ENCODE peak calls at places on chromosomes 16 and 17, in six cellular contexts. One of them, this sample, is unnamed.

GRCh38 chr17:67431210-67432015 is 54.3 kb downstream of the PITPNC1 start:
- DNase-seq in fibroblast of villous mesenchyme: peak
- DNase-seq in mucosa of descending colon: no peak
- DNase-seq in HL-60: no peak
- DNase-seq in CD4-positive, alpha-beta T cell: no peak
- DNase-seq in MM.1S: no peak
- DNase-seq in this sample: peak

GRCh38 chr17:40462343-40463121 is 19.3 kb downstream of the IGFBP4 start:
- DNase-seq in fibroblast of villous mesenchyme: no peak
- DNase-seq in mucosa of descending colon: no peak
- DNase-seq in HL-60: no peak
- DNase-seq in CD4-positive, alpha-beta T cell: no peak
- DNase-seq in MM.1S: no peak
- DNase-seq in this sample: no peak

GRCh38 chr17:66667491-66668030 is 167.4 kb upstream of the CACNG5 start:
- DNase-seq in fibroblast of villous mesenchyme: no peak
- DNase-seq in mucosa of descending colon: no peak
- DNase-seq in HL-60: peak
- DNase-seq in CD4-positive, alpha-beta T cell: peak
- DNase-seq in MM.1S: no peak
- DNase-seq in this sample: no peak

GRCh38 chr17:69401251-69401650 is 13.2 kb upstream of the MAP2K6 start:
- DNase-seq in fibroblast of villous mesenchyme: no peak
- DNase-seq in mucosa of descending colon: no peak
- DNase-seq in HL-60: no peak
- DNase-seq in CD4-positive, alpha-beta T cell: no peak
- DNase-seq in MM.1S: no peak
- DNase-seq in this sample: no peak

GRCh38 chr16:49698931-49699715 is 156.8 kb downstream of the ZNF423 start:
- DNase-seq in fibroblast of villous mesenchyme: no peak
- DNase-seq in mucosa of descending colon: no peak
- DNase-seq in HL-60: no peak
- DNase-seq in CD4-positive, alpha-beta T cell: no peak
- DNase-seq in MM.1S: no peak
- DNase-seq in this sample: peak

GRCh38 chr16:49855280-49855821 is 561 bp downstream of the ZNF423 start:
- DNase-seq in fibroblast of villous mesenchyme: peak
- DNase-seq in mucosa of descending colon: peak
- DNase-seq in HL-60: peak
- DNase-seq in CD4-positive, alpha-beta T cell: peak
- DNase-seq in MM.1S: peak
- DNase-seq in this sample: peak

GRCh38 chr16:47599512-47599911 is 138.4 kb downstream of the PHKB start:
- DNase-seq in fibroblast of villous mesenchyme: no peak
- DNase-seq in mucosa of descending colon: no peak
- DNase-seq in HL-60: no peak
- DNase-seq in CD4-positive, alpha-beta T cell: no peak
- DNase-seq in MM.1S: no peak
- DNase-seq in this sample: no peak

GRCh38 chr16:11076259-11077018 is 132.1 kb downstream of the CLEC16A start:
- DNase-seq in fibroblast of villous mesenchyme: peak
- DNase-seq in mucosa of descending colon: no peak
- DNase-seq in HL-60: no peak
- DNase-seq in CD4-positive, alpha-beta T cell: no peak
- DNase-seq in MM.1S: no peak
- DNase-seq in this sample: no peak

GRCh38 chr17:27654136-27654535 is 23.1 kb downstream of the LGALS9 start:
- DNase-seq in fibroblast of villous mesenchyme: no peak
- DNase-seq in mucosa of descending colon: peak
- DNase-seq in HL-60: no peak
- DNase-seq in CD4-positive, alpha-beta T cell: no peak
- DNase-seq in MM.1S: no peak
- DNase-seq in this sample: no peak

GRCh38 chr17:53736516-53737274 is 86.0 kb upstream of the KIF2B start:
- DNase-seq in fibroblast of villous mesenchyme: no peak
- DNase-seq in mucosa of descending colon: no peak
- DNase-seq in HL-60: no peak
- DNase-seq in CD4-positive, alpha-beta T cell: no peak
- DNase-seq in MM.1S: no peak
- DNase-seq in this sample: no peak

GRCh38 chr16:20878682-20879147 is 21.4 kb downstream of the DCUN1D3 start:
- DNase-seq in fibroblast of villous mesenchyme: no peak
- DNase-seq in mucosa of descending colon: no peak
- DNase-seq in HL-60: no peak
- DNase-seq in CD4-positive, alpha-beta T cell: no peak
- DNase-seq in MM.1S: no peak
- DNase-seq in this sample: no peak

GRCh38 chr16:68265078-68265925 is 976 bp downstream of the SLC7A6 start:
- DNase-seq in fibroblast of villous mesenchyme: peak
- DNase-seq in mucosa of descending colon: peak
- DNase-seq in HL-60: peak
- DNase-seq in CD4-positive, alpha-beta T cell: no peak
- DNase-seq in MM.1S: peak
- DNase-seq in this sample: peak

GRCh38 chr16:81548901-81549546 is 104.4 kb downstream of the CMIP start:
- DNase-seq in fibroblast of villous mesenchyme: no peak
- DNase-seq in mucosa of descending colon: peak
- DNase-seq in HL-60: no peak
- DNase-seq in CD4-positive, alpha-beta T cell: no peak
- DNase-seq in MM.1S: no peak
- DNase-seq in this sample: no peak

GRCh38 chr17:46733837-46734516 is 84.5 kb downstream of the WNT3 start:
- DNase-seq in fibroblast of villous mesenchyme: peak
- DNase-seq in mucosa of descending colon: no peak
- DNase-seq in HL-60: no peak
- DNase-seq in CD4-positive, alpha-beta T cell: no peak
- DNase-seq in MM.1S: no peak
- DNase-seq in this sample: peak

GRCh38 chr16:8962393-8963009 is 1.2 kb downstream of the USP7 start:
- DNase-seq in fibroblast of villous mesenchyme: no peak
- DNase-seq in mucosa of descending colon: peak
- DNase-seq in HL-60: no peak
- DNase-seq in CD4-positive, alpha-beta T cell: peak
- DNase-seq in MM.1S: peak
- DNase-seq in this sample: peak

GRCh38 chr17:65359016-65359415 is 202.4 kb downstream of the AXIN2 start:
- DNase-seq in fibroblast of villous mesenchyme: peak
- DNase-seq in mucosa of descending colon: no peak
- DNase-seq in HL-60: no peak
- DNase-seq in CD4-positive, alpha-beta T cell: no peak
- DNase-seq in MM.1S: no peak
- DNase-seq in this sample: peak

GRCh38 chr17:9037741-9038140 is 16.4 kb downstream of the NTN1 start:
- DNase-seq in fibroblast of villous mesenchyme: no peak
- DNase-seq in mucosa of descending colon: no peak
- DNase-seq in HL-60: peak
- DNase-seq in CD4-positive, alpha-beta T cell: no peak
- DNase-seq in MM.1S: no peak
- DNase-seq in this sample: no peak

GRCh38 chr16:28000314-28000713 is 63.2 kb downstream of the GSG1L start:
- DNase-seq in fibroblast of villous mesenchyme: no peak
- DNase-seq in mucosa of descending colon: no peak
- DNase-seq in HL-60: no peak
- DNase-seq in CD4-positive, alpha-beta T cell: no peak
- DNase-seq in MM.1S: no peak
- DNase-seq in this sample: no peak

GRCh38 chr17:77354420-77354720 is 213.6 kb downstream of the SEC14L1 start:
- DNase-seq in fibroblast of villous mesenchyme: no peak
- DNase-seq in mucosa of descending colon: no peak
- DNase-seq in HL-60: no peak
- DNase-seq in CD4-positive, alpha-beta T cell: no peak
- DNase-seq in MM.1S: no peak
- DNase-seq in this sample: no peak

GRCh38 chr17:57972151-57972550 is 15.9 kb downstream of the VEZF1 start:
- DNase-seq in fibroblast of villous mesenchyme: no peak
- DNase-seq in mucosa of descending colon: no peak
- DNase-seq in HL-60: no peak
- DNase-seq in CD4-positive, alpha-beta T cell: no peak
- DNase-seq in MM.1S: no peak
- DNase-seq in this sample: no peak

GRCh38 chr17:77872199-77872598 is 86.3 kb upstream of the TNRC6C start:
- DNase-seq in fibroblast of villous mesenchyme: no peak
- DNase-seq in mucosa of descending colon: no peak
- DNase-seq in HL-60: no peak
- DNase-seq in CD4-positive, alpha-beta T cell: no peak
- DNase-seq in MM.1S: no peak
- DNase-seq in this sample: no peak

GRCh38 chr17:7328840-7329359 is at the start of gene NEURL4:
- DNase-seq in fibroblast of villous mesenchyme: no peak
- DNase-seq in mucosa of descending colon: no peak
- DNase-seq in HL-60: no peak
- DNase-seq in CD4-positive, alpha-beta T cell: no peak
- DNase-seq in MM.1S: peak
- DNase-seq in this sample: no peak

GRCh38 chr17:70298929-70299529 is 129.7 kb downstream of the KCNJ2 start:
- DNase-seq in fibroblast of villous mesenchyme: no peak
- DNase-seq in mucosa of descending colon: no peak
- DNase-seq in HL-60: no peak
- DNase-seq in CD4-positive, alpha-beta T cell: no peak
- DNase-seq in MM.1S: peak
- DNase-seq in this sample: no peak

GRCh38 chr16:67115649-67116048 is 5.9 kb downstream of the PHAF1 start:
- DNase-seq in fibroblast of villous mesenchyme: peak
- DNase-seq in mucosa of descending colon: no peak
- DNase-seq in HL-60: no peak
- DNase-seq in CD4-positive, alpha-beta T cell: no peak
- DNase-seq in MM.1S: no peak
- DNase-seq in this sample: peak

GRCh38 chr17:879546-879945 is 97.4 kb downstream of the MRM3 start:
- DNase-seq in fibroblast of villous mesenchyme: peak
- DNase-seq in mucosa of descending colon: peak
- DNase-seq in HL-60: peak
- DNase-seq in CD4-positive, alpha-beta T cell: peak
- DNase-seq in MM.1S: peak
- DNase-seq in this sample: peak

GRCh38 chr17:43940630-43941029 is 1.6 kb downstream of the PPY start:
- DNase-seq in fibroblast of villous mesenchyme: peak
- DNase-seq in mucosa of descending colon: no peak
- DNase-seq in HL-60: peak
- DNase-seq in CD4-positive, alpha-beta T cell: no peak
- DNase-seq in MM.1S: peak
- DNase-seq in this sample: peak

GRCh38 chr17:21042434-21043295 is at the start of gene USP22:
- DNase-seq in fibroblast of villous mesenchyme: no peak
- DNase-seq in mucosa of descending colon: no peak
- DNase-seq in HL-60: no peak
- DNase-seq in CD4-positive, alpha-beta T cell: no peak
- DNase-seq in MM.1S: no peak
- DNase-seq in this sample: no peak

GRCh38 chr17:80861892-80862291 is 129.7 kb upstream of the CHMP6 start:
- DNase-seq in fibroblast of villous mesenchyme: peak
- DNase-seq in mucosa of descending colon: peak
- DNase-seq in HL-60: no peak
- DNase-seq in CD4-positive, alpha-beta T cell: peak
- DNase-seq in MM.1S: no peak
- DNase-seq in this sample: peak

GRCh38 chr16:49282690-49283375 is 1.2 kb upstream of the CBLN1 start:
- DNase-seq in fibroblast of villous mesenchyme: no peak
- DNase-seq in mucosa of descending colon: peak
- DNase-seq in HL-60: no peak
- DNase-seq in CD4-positive, alpha-beta T cell: no peak
- DNase-seq in MM.1S: peak
- DNase-seq in this sample: no peak

GRCh38 chr17:35299108-35299507 is 56.2 kb downstream of the SLFN5 start:
- DNase-seq in fibroblast of villous mesenchyme: no peak
- DNase-seq in mucosa of descending colon: no peak
- DNase-seq in HL-60: no peak
- DNase-seq in CD4-positive, alpha-beta T cell: no peak
- DNase-seq in MM.1S: no peak
- DNase-seq in this sample: no peak

GRCh38 chr17:81471804-81472456 is 40.7 kb downstream of the ACTG1 start:
- DNase-seq in fibroblast of villous mesenchyme: peak
- DNase-seq in mucosa of descending colon: peak
- DNase-seq in HL-60: no peak
- DNase-seq in CD4-positive, alpha-beta T cell: no peak
- DNase-seq in MM.1S: peak
- DNase-seq in this sample: peak

GRCh38 chr16:85094176-85094805 is 18.0 kb downstream of the CIBAR2 start:
- DNase-seq in fibroblast of villous mesenchyme: no peak
- DNase-seq in mucosa of descending colon: no peak
- DNase-seq in HL-60: no peak
- DNase-seq in CD4-positive, alpha-beta T cell: no peak
- DNase-seq in MM.1S: no peak
- DNase-seq in this sample: no peak
- TF ChIP-seq CTCF in fibroblast of villous mesenchyme: no peak
- TF ChIP-seq CTCF in mucosa of descending colon: no peak
- TF ChIP-seq CTCF in HL-60: no peak
- TF ChIP-seq CTCF in CD4-positive, alpha-beta T cell: no peak
- TF ChIP-seq CTCF in MM.1S: no peak
- TF ChIP-seq CTCF in this sample: no peak

DNA sequence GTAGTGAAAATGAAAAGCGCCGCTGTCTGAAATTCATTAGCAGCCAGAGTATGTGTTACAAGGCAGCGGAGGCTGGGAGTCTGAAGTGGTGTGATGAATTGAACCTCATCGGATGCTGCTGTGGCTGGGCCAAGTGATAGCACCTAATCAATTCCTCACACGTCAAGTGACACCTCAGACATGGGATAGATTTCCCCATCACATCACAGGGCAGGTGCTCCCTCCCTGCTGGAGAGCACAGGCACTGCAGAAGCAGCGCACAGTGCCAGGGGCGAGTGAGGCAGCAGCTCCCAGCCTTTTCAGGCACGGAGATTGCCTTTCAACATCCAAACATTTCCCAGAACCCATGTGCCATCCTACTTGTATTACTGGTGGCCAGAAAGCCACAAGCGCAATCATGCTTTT is 32.2 kb downstream of the DRC3 start:
- DNase-seq in fibroblast of villous mesenchyme: no peak
- DNase-seq in mucosa of descending colon: no peak
- DNase-seq in HL-60: no peak
- DNase-seq in CD4-positive, alpha-beta T cell: no peak
- DNase-seq in MM.1S: no peak
- DNase-seq in this sample: no peak
- TF ChIP-seq CTCF in fibroblast of villous mesenchyme: peak
- TF ChIP-seq CTCF in mucosa of descending colon: no peak
- TF ChIP-seq CTCF in HL-60: no peak
- TF ChIP-seq CTCF in CD4-positive, alpha-beta T cell: no peak
- TF ChIP-seq CTCF in MM.1S: no peak
- TF ChIP-seq CTCF in this sample: peak

GRCh38 chr17:48854774-48855476 is 24.1 kb downstream of the CALCOCO2 start:
- DNase-seq in fibroblast of villous mesenchyme: no peak
- DNase-seq in mucosa of descending colon: no peak
- DNase-seq in HL-60: no peak
- DNase-seq in CD4-positive, alpha-beta T cell: no peak
- DNase-seq in MM.1S: no peak
- DNase-seq in this sample: no peak

GRCh38 chr17:48856122-48856821 is 25.4 kb downstream of the CALCOCO2 start:
- DNase-seq in fibroblast of villous mesenchyme: no peak
- DNase-seq in mucosa of descending colon: no peak
- DNase-seq in HL-60: no peak
- DNase-seq in CD4-positive, alpha-beta T cell: no peak
- DNase-seq in MM.1S: no peak
- DNase-seq in this sample: no peak

GRCh38 chr17:48860034-48860433 is 29.2 kb downstream of the CALCOCO2 start:
- DNase-seq in fibroblast of villous mesenchyme: no peak
- DNase-seq in mucosa of descending colon: no peak
- DNase-seq in HL-60: no peak
- DNase-seq in CD4-positive, alpha-beta T cell: no peak
- DNase-seq in MM.1S: no peak
- DNase-seq in this sample: no peak
- TF ChIP-seq CTCF in fibroblast of villous mesenchyme: peak
- TF ChIP-seq CTCF in mucosa of descending colon: no peak
- TF ChIP-seq CTCF in HL-60: no peak
- TF ChIP-seq CTCF in CD4-positive, alpha-beta T cell: no peak
- TF ChIP-seq CTCF in MM.1S: peak
- TF ChIP-seq CTCF in this sample: peak

GRCh38 chr16:89972244-89973234 is 24.0 kb downstream of the DEF8 start:
- DNase-seq in fibroblast of villous mesenchyme: peak
- DNase-seq in mucosa of descending colon: peak
- DNase-seq in HL-60: peak
- DNase-seq in CD4-positive, alpha-beta T cell: peak
- DNase-seq in MM.1S: peak
- DNase-seq in this sample: peak
- TF ChIP-seq CTCF in fibroblast of villous mesenchyme: no peak
- TF ChIP-seq CTCF in mucosa of descending colon: no peak
- TF ChIP-seq CTCF in HL-60: no peak
- TF ChIP-seq CTCF in CD4-positive, alpha-beta T cell: no peak
- TF ChIP-seq CTCF in MM.1S: no peak
- TF ChIP-seq CTCF in this sample: no peak